ENCODE peak calls at places on chromosomes 12 and 14, in nine cellular contexts. K is lower leg skin; N is CD8-positive, alpha-beta T cell; T is aorta; M is choroid plexus epithelial cell; P is cardiac fibroblast; V is brain microvascular endothelial cell; D is CD4-positive, CD25-positive, alpha-beta regulatory T cell; R is AG10803. Z is an unnamed sample.

GRCh38 chr14:69979882-69980281 is 100.7 kb downstream of the SMOC1 start:
- DNase-seq in P (no peak), M (no peak), N (no peak), D (no peak), T (no peak), K (no peak), R (no peak), V (no peak), Z (no peak)

GRCh38 chr14:34354556-34354955 is 107.5 kb downstream of the SPTSSA start:
- DNase-seq in V (no peak), M (no peak), N (no peak), T (no peak), R (no peak), K (no peak), P (no peak), D (no peak), Z (no peak)

GRCh38 chr12:83461326-83461985 is 774.8 kb downstream of the TMTC2 start:
- DNase-seq in D (no peak), V (peak), R (no peak), T (no peak), M (peak), N (no peak), P (no peak), K (no peak), Z (no peak)

GRCh38 chr12:65492997-65493892 is 214.8 kb downstream of the MSRB3 start:
- DNase-seq in T (no peak), K (no peak), M (no peak), N (no peak), R (peak), V (no peak), D (no peak), P (no peak), Z (no peak)

GRCh38 chr14:28609228-28609828 is 157.3 kb upstream of the FOXG1 start:
- DNase-seq in V (peak), K (no peak), D (no peak), R (peak), P (peak), M (peak), T (no peak), N (no peak), Z (peak)

GRCh38 chr12:72141381-72141780 is 130.8 kb upstream of the TRHDE start:
- DNase-seq in V (peak), R (no peak), D (no peak), P (peak), M (peak), N (no peak), K (no peak), T (no peak), Z (peak)

GRCh38 chr12:124458992-124459851 is 108.2 kb downstream of the NCOR2 start:
- DNase-seq in V (no peak), K (no peak), T (peak), P (no peak), M (no peak), R (no peak), N (no peak), D (no peak), Z (no peak)

GRCh38 chr12:46921048-46921753 is 95.4 kb upstream of the SLC38A4 start:
- DNase-seq in R (peak), M (peak), P (peak), D (no peak), N (no peak), V (peak), T (no peak), K (no peak), Z (no peak)

DNA sequence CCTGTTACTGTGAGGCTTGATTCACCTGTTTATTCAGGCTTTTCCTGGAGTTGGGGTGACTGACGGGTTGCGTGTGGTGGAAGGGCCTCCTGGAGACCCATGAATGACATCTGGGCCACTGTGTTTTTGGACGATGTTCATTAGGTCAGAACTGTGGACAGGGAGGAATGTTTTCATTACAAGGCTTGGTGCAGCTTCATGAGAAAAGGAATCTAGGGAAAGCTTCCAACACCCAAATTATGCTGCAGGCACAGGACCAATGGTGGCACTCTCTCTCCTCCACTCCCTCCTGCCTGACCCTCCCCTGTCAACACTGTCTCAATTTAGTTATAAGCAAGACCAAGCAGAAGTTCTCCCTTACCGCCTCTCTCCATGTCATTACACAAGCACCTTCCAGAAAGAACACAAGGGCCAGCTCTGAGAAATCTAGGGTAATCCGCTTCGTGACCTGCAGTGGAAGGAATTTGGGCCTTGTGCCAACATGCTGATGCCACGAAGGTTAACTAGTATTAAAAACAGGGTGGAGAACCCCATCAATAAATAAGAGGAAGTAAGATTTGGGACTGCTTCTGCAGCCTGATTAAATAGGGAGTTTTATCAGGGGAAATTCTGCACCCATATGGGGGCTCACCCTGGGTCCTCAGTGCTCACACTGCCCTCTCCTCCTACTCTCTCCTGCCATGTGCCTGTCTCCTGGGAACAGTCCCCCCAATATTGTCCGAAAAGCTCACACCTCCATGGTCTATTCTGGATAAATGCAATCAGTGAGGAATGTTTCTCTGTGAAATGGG is 200.3 kb downstream of the KTN1 start:
- DNase-seq in T (peak), P (peak), K (peak), D (no peak), V (peak), M (peak), N (no peak), R (peak), Z (no peak)
- H3K4me3 ChIP-seq in T (no peak), P (no peak), K (no peak), D (no peak), V (no peak), M (no peak), N (no peak), R (no peak), Z (no peak)

DNA sequence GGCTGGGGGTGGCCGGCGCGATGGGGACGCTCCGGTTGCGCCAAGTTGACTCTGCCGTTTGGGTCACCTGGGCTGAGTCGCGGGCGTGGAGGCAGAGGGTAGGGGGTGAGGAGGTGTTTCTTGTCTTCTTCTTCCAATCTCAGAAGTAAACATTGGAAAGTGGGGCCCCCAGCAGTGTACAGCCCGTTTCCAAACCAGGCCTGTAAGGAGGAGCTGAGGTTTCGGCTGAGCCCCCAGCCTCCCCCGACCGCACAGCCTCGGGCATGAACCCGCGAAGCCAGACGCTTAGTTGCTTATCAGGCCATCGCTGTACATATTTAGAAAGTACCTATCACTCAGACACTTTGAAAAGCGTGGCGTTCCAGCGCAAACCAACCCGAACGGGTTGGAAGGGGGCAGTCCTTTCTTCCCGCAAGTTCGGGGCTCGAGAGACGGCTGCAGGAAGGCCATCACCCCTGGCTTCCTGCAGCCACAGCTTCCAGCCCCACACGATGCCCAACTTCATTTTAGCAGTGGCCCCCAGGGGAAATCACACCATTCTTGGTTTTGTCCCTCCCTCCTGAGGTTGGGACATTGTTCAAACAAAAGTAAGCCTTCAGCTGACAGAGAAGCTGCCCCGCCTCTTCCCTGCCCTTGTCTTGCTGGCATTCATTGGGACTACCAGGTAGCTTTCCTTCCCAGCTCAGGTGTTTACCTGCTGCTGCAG is 164.1 kb downstream of the ZFP36L1 start:
- DNase-seq in M (no peak), R (no peak), D (no peak), K (peak), N (no peak), P (no peak), V (no peak), T (peak), Z (no peak)
- H3K4me3 ChIP-seq in M (peak), R (no peak), D (peak), K (no peak), N (peak), P (no peak), V (peak), T (no peak), Z (no peak)

GRCh38 chr14:60736494-60736893 is 1.9 kb downstream of the MNAT1 start:
- DNase-seq in M (peak), V (peak), P (peak), T (no peak), N (no peak), R (peak), K (no peak), D (no peak), Z (no peak)
- H3K4me3 ChIP-seq in M (peak), V (peak), P (peak), T (no peak), N (no peak), R (peak), K (no peak), D (peak), Z (peak)

GRCh38 chr12:119183942-119184695 is 5.4 kb downstream of the HSPB8 start:
- DNase-seq in K (no peak), N (no peak), P (peak), M (no peak), D (no peak), T (no peak), R (no peak), V (no peak), Z (no peak)

GRCh38 chr12:119181202-119181601 is 2.5 kb downstream of the HSPB8 start:
- DNase-seq in P (no peak), M (no peak), V (no peak), R (no peak), T (no peak), N (no peak), D (no peak), K (no peak), Z (no peak)

GRCh38 chr12:119180380-119181040 is 1.8 kb downstream of the HSPB8 start:
- DNase-seq in R (peak), D (no peak), P (peak), V (peak), M (peak), N (no peak), T (peak), K (peak), Z (no peak)

GRCh38 chr12:119182701-119183493 is 4.2 kb downstream of the HSPB8 start:
- DNase-seq in R (no peak), P (peak), N (no peak), M (peak), D (no peak), V (peak), K (no peak), T (no peak), Z (no peak)

GRCh38 chr12:119181944-119182343 is 3.2 kb downstream of the HSPB8 start:
- DNase-seq in P (no peak), N (no peak), M (no peak), V (no peak), T (no peak), K (no peak), R (no peak), D (no peak), Z (no peak)
- H3K4me3 ChIP-seq in P (no peak), N (no peak), M (no peak), V (no peak), T (peak), K (no peak), R (no peak), D (no peak), Z (no peak)

GRCh38 chr14:104766256-104766862 is 13.4 kb downstream of the SIVA1 start:
- DNase-seq in K (no peak), N (no peak), R (no peak), V (no peak), P (no peak), M (no peak), D (no peak), T (no peak), Z (no peak)
- H3K4me3 ChIP-seq in K (no peak), N (no peak), R (no peak), V (no peak), P (no peak), M (no peak), D (no peak), T (no peak), Z (peak)

GRCh38 chr14:101626331-101626730 is 65.0 kb downstream of the DIO3 start:
- DNase-seq in N (no peak), P (no peak), V (no peak), R (no peak), K (no peak), M (no peak), D (no peak), T (no peak), Z (no peak)

GRCh38 chr14:101628975-101629374 is 67.7 kb downstream of the DIO3 start:
- DNase-seq in D (no peak), M (no peak), T (no peak), R (no peak), N (no peak), P (no peak), V (no peak), K (no peak), Z (no peak)

GRCh38 chr14:101627913-101628257 is 66.6 kb downstream of the DIO3 start:
- DNase-seq in V (no peak), M (no peak), K (no peak), D (no peak), R (no peak), N (no peak), T (no peak), P (no peak), Z (no peak)

GRCh38 chr14:101630056-101630960 is 69.0 kb downstream of the DIO3 start:
- DNase-seq in K (no peak), N (no peak), R (no peak), P (no peak), T (no peak), M (no peak), D (no peak), V (no peak), Z (no peak)

DNA sequence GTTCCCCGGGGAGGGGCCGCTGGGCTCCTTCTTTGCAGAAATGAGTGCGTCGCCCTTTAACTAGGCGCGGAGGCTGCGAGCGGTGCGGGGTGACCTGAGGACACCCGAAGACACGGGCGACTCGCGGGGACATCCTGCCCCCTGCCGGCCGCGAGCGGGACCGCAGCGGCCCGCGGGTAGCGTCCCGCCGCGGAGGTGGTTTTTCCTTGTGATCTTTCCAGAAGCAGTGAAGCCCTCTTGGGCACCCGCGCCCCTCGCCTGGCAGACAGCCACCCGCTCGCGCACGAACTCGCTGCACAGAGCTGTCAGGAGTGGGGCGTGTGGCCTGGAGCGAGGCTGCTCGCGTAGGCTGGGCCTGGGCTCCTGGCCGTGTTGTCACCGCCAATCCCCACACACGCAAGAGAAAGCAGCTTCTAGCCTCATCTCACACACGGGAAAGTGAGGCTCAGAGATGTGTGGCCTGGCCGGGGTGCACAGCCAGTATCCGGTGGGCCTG is 67.2 kb downstream of the DIO3 start:
- DNase-seq in D (peak), K (peak), M (peak), T (peak), P (peak), V (peak), R (peak), N (peak), Z (peak)
- H3K4me3 ChIP-seq in D (no peak), K (no peak), M (peak), T (no peak), P (no peak), V (peak), R (peak), N (no peak), Z (no peak)

GRCh38 chr12:57736743-57737466 is 1.6 kb downstream of the AGAP2 start:
- DNase-seq in M (no peak), K (no peak), V (no peak), R (no peak), D (no peak), T (no peak), P (no peak), N (no peak), Z (no peak)

GRCh38 chr12:57735198-57735855 is 3.2 kb downstream of the AGAP2 start:
- DNase-seq in P (no peak), D (no peak), R (no peak), V (no peak), M (no peak), K (no peak), N (no peak), T (no peak), Z (no peak)

GRCh38 chr12:57734586-57734985 is 4.0 kb downstream of the AGAP2 start:
- DNase-seq in D (no peak), P (no peak), M (no peak), K (no peak), V (no peak), N (no peak), R (no peak), T (no peak), Z (no peak)

GRCh38 chr12:57737467-57738141 is 938 bp downstream of the AGAP2 start:
- DNase-seq in M (no peak), R (no peak), N (no peak), V (no peak), D (no peak), T (no peak), P (no peak), K (no peak), Z (no peak)

GRCh38 chr12:57735952-57736742 is 2.4 kb downstream of the AGAP2 start:
- DNase-seq in V (no peak), R (no peak), M (peak), P (peak), K (no peak), T (no peak), N (no peak), D (no peak), Z (no peak)
- H3K4me3 ChIP-seq in V (peak), R (no peak), M (peak), P (no peak), K (no peak), T (no peak), N (no peak), D (no peak), Z (no peak)